ENCODE peak calls at places on chromosomes 16 and 17, in eight cellular contexts. J is ovary, R is AG04450, F is fibroblast of lung, T is kidney epithelial cell, V is lung, E is tibial nerve, D is ascending aorta. B is an unnamed sample.

GRCh38 chr17:73663614-73664013 is 19.4 kb upstream of the SDK2 start:
- DNase-seq in J (no peak), R (no peak), F (no peak), T (no peak), V (peak; percentile 6), E (no peak), D (no peak), B (no peak)

GRCh38 chr17:3710951-3711383 is 12.7 kb upstream of the HASPIN start:
- DNase-seq in J (no peak), R (no peak), F (peak; percentile 73), T (no peak), V (no peak), E (no peak), D (no peak), B (no peak)

GRCh38 chr16:9594961-9595360 is 503.5 kb downstream of the HAPSTR1 start:
- DNase-seq in J (no peak), R (no peak), F (no peak), T (no peak), V (no peak), E (no peak), D (no peak), B (no peak)

GRCh38 chr16:27298132-27298531 is 15.6 kb upstream of the IL4R start:
- DNase-seq in J (no peak), R (no peak), F (no peak), T (no peak), V (no peak), E (no peak), D (no peak), B (no peak)

GRCh38 chr17:40173778-40174135 is 3.5 kb upstream of the RAPGEFL1 start:
- DNase-seq in J (no peak), R (no peak), F (peak; percentile 55), T (no peak), V (no peak), E (no peak), D (no peak), B (no peak)

GRCh38 chr17:51258756-51259573 is 884 bp downstream of the MBTD1 start:
- DNase-seq in J (peak; percentile 59), R (no peak), F (peak; percentile 10), T (no peak), V (no peak), E (peak; percentile 6), D (no peak), B (no peak)

GRCh38 chr17:2602597-2603017 is 9.2 kb downstream of the PAFAH1B1 start:
- DNase-seq in J (no peak), R (no peak), F (peak; percentile 36), T (no peak), V (no peak), E (no peak), D (no peak), B (no peak)

GRCh38 chr17:72386619-72387237 is 265.9 kb downstream of the SOX9 start:
- DNase-seq in J (no peak), R (no peak), F (no peak), T (no peak), V (no peak), E (no peak), D (no peak), B (no peak)

GRCh38 chr16:84360170-84360569 is 8.2 kb upstream of the ATP2C2 start:
- DNase-seq in J (no peak), R (no peak), F (peak; percentile 60), T (peak; percentile 55), V (no peak), E (no peak), D (no peak), B (no peak)

GRCh38 chr16:89452241-89452640 is 38.1 kb downstream of the ANKRD11 start:
- DNase-seq in J (no peak), R (no peak), F (no peak), T (no peak), V (no peak), E (no peak), D (no peak), B (no peak)

GRCh38 chr17:17527534-17527933 is 31.3 kb upstream of the RASD1 start:
- DNase-seq in J (no peak), R (no peak), F (no peak), T (no peak), V (no peak), E (no peak), D (no peak), B (no peak)

GRCh38 chr16:88968589-88969280 is 8.3 kb downstream of the CBFA2T3 start:
- DNase-seq in J (no peak), R (no peak), F (no peak), T (no peak), V (no peak), E (no peak), D (no peak), B (no peak)

GRCh38 chr17:6195123-6195522 is 124.9 kb downstream of the WSCD1 start:
- DNase-seq in J (no peak), R (no peak), F (no peak), T (no peak), V (no peak), E (no peak), D (no peak), B (no peak)

GRCh38 chr16:54375056-54375455 is 88.5 kb upstream of the IRX3 start:
- DNase-seq in J (no peak), R (no peak), F (no peak), T (no peak), V (no peak), E (no peak), D (no peak), B (no peak)

GRCh38 chr16:66566051-66566901 is at the start of gene CMTM1:
- DNase-seq in J (no peak), R (no peak), F (no peak), T (no peak), V (no peak), E (no peak), D (no peak), B (no peak)

GRCh38 chr17:1931759-1932579 is 93.2 kb downstream of the RTN4RL1 start:
- DNase-seq in J (no peak), R (no peak), F (peak; percentile 51), T (peak; percentile 25), V (no peak), E (no peak), D (no peak), B (no peak)

GRCh38 chr17:17149520-17150449 is 56.3 kb downstream of the PLD6 start:
- DNase-seq in J (no peak), R (no peak), F (no peak), T (no peak), V (no peak), E (no peak), D (no peak), B (no peak)

GRCh38 chr17:75589017-75589918 is 1.7 kb downstream of the MYO15B start:
- DNase-seq in J (peak; percentile 99), R (peak; percentile 48), F (peak; percentile 67), T (no peak), V (peak; percentile 97), E (peak; percentile 97), D (peak; percentile 54), B (no peak)

DNA sequence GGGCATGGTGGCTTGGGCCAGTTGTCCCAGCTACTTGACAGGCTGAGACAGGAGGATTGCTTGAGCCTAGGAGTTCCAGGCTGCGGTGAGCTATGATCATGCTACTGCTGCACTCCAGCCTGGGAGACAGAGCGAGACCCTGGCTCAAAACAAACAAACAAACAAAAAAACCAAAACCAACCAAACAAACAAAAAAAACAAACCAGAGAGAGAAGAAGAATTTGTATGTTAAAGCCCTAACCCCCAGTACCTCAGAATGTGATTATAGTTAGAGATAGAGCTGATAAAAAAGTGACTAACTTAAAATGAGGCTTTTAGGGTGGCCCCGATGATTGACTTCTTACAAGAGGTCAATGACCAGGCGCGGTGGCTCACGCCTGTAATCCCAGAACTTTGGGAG is 1.7 kb upstream of the MMP25 start:
- DNase-seq in J (no peak), R (no peak), F (no peak), T (no peak), V (no peak), E (no peak), D (no peak), B (no peak)
- H3K27me3 ChIP-seq in J (peaks cover 4% of the 10 kb centered on the region), R (peaks cover 55% of the 10 kb centered on the region), F (peaks cover 38% of the 10 kb centered on the region), T (peaks cover 46% of the 10 kb centered on the region), V (no peaks in the 10 kb centered on the region), E (no peaks in the 10 kb centered on the region), D (peaks cover 38% of the 10 kb centered on the region), B (peaks cover 34% of the 10 kb centered on the region)

DNA sequence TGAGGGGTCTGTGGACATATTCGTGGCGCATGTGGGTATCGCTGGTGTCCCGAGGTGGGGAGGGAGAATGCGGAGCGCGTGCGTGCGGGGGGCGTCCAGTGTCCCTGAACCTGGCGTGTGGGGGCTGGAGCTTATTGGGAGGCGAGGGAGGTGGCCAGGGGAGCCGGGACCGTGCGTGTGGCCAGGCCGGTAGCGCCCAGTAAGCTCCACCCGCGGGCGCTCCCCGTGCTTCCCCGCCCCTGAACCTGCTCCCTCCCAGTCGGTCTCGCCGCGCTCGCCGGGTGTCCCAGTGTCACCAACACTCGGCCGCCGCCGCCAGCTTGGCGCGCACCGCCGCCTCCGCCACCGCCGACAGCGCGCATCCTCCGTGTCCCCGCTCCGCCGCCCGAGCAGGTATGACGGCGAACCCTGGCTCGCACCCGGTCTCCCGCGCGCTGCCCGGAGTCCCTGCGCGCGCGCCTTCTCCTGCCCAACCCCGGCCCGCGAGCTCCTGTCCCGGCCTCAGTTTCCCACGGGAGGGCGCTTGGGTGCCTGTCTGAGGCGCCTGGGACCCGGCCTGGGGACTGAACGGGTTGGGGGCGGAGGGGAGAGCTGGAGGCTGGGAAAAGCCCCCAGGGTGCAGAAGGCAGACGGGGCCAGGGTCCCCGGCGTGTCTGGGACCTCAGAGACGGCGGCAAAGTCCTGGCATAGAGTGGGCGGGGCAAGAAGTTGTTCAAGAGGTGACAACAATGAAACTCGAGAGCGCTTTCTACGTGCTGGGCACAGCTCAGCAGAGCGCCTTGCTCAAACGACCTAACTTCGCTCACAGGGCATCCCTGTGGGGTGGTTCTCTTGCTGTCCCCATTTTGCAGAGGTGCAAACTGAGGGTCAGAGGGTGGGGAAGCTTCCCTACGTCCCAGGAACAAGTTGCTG is at the start of gene SCNN1B:
- DNase-seq in J (no peak), R (no peak), F (no peak), T (no peak), V (peak; percentile 62), E (no peak), D (no peak), B (no peak)
- TF ChIP-seq CTCF in J (no peak), R (no peak), F (no peak), T (no peak), V (no peak), E (no peak), D (no peak), B (no peak)

DNA sequence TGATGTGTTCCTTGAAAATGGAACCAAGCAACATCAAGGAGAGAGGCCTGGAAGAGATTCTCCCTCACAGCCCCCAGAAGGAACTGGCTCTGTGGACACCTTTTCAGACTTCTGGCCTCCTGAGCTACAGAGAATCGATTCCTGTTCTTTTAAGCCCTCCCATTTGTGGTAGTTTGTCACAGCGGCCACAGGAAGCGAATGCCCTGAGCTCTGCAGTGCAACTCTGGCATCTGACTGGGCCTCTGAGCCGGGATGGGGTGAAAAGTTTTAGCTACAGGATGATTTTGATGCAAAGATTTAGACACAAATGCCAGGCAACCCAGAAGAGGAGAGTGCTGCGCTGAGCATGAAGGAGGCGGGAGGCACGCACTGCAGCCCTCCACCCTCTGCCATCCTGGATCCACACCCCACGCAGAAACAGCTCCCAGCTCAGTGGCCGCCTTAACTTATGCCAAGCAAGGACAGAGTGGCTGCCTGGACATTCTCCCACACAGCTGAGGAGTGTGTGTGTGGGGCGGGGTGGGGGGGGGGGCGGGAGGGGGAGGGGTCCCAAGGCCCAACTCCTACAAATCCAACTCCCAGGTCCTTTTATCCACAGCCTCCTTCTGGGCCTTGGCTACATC is 2.2 kb downstream of the TIMP2 start:
- DNase-seq in J (peak; percentile 19), R (no peak), F (no peak), T (no peak), V (no peak), E (no peak), D (no peak), B (no peak)
- H3K4me3 ChIP-seq in J (peak overlapping the region; percentile 82), R (peak overlapping the region; percentile 88), F (peak overlapping the region; percentile 96), T (no peak overlapping the region), V (no peak overlapping the region), E (peak overlapping the region; percentile 83), D (peak overlapping the region; percentile 98), B (peak overlapping the region; percentile 89)

GRCh38 chr17:7448461-7448860 is 3.6 kb downstream of the CHRNB1 start:
- DNase-seq in J (no peak), R (no peak), F (no peak), T (no peak), V (no peak), E (no peak), D (no peak), B (no peak)
- H3K27me3 ChIP-seq in J (no peaks in the 10 kb centered on the region), R (peaks cover 12% of the 10 kb centered on the region), F (peaks cover 16% of the 10 kb centered on the region), T (no peaks in the 10 kb centered on the region), V (no peaks in the 10 kb centered on the region), E (no peaks in the 10 kb centered on the region), D (peaks cover 4% of the 10 kb centered on the region), B (peaks cover 15% of the 10 kb centered on the region)

B was measured in BJ.